ENCODE peak calls at places on chromosomes 6 and 20, in four cellular contexts. D is HepG2, X is GM12878, Q is HCT116. P is an unnamed sample.

GRCh38 chr6:38349795-38350194 is 289.9 kb downstream of the BTBD9 start:
- DNase-seq in Q (no peak), D (no peak), X (no peak), P (no peak)

GRCh38 chr6:105402090-105402980 is 547 bp downstream of the PREP start:
- DNase-seq in Q (no peak), D (peak), X (no peak), P (no peak)

GRCh38 chr6:113616875-113617274 is 240.3 kb upstream of the MARCKS start:
- DNase-seq in X (no peak), D (no peak), Q (no peak), P (no peak)

GRCh38 chr20:54178256-54178655 is 4.5 kb upstream of the CYP24A1 start:
- DNase-seq in Q (no peak), X (no peak), D (no peak), P (no peak)

GRCh38 chr6:14950103-14950969 is 295.5 kb upstream of the JARID2 start:
- DNase-seq in D (no peak), Q (no peak), X (no peak), P (no peak)

GRCh38 chr6:82363368-82364086 is at the start of gene TPBG:
- DNase-seq in Q (peak), D (peak), X (no peak), P (peak)

GRCh38 chr6:33840064-33840926 is 36.5 kb upstream of the MLN start:
- DNase-seq in X (peak), Q (peak), D (peak), P (no peak)

GRCh38 chr6:147167009-147167408 is 37.2 kb upstream of the STXBP5 start:
- DNase-seq in D (no peak), X (no peak), Q (no peak), P (no peak)

GRCh38 chr20:3248167-3248992 is 9.4 kb upstream of the SLC4A11 start:
- DNase-seq in X (no peak), Q (no peak), D (no peak), P (peak)

GRCh38 chr20:38085031-38085430 is 51.5 kb downstream of the RPRD1B start:
- DNase-seq in D (no peak), X (no peak), Q (no peak), P (no peak)

GRCh38 chr20:48614593-48615274 is 213.1 kb downstream of the PREX1 start:
- DNase-seq in Q (no peak), X (no peak), D (no peak), P (no peak)

GRCh38 chr6:37603284-37603683 is 94.4 kb downstream of the MDGA1 start:
- DNase-seq in X (no peak), Q (no peak), D (no peak), P (no peak)

GRCh38 chr6:143323729-143324465 is 126.6 kb downstream of the ADAT2 start:
- DNase-seq in D (no peak), X (no peak), Q (no peak), P (no peak)

GRCh38 chr20:62427172-62428007 is at the start of gene RBBP8NL:
- DNase-seq in Q (peak), D (no peak), X (no peak), P (no peak)

GRCh38 chr6:125480571-125480970 is 178.8 kb upstream of the HDDC2 start:
- DNase-seq in Q (no peak), D (no peak), X (no peak), P (no peak)

GRCh38 chr6:16392010-16392409 is 153.6 kb downstream of the GMPR start:
- DNase-seq in Q (no peak), X (no peak), D (no peak), P (no peak)
- TF ChIP-seq YY1 in Q (no peak), X (no peak), D (no peak), P (no peak)

GRCh38 chr6:106772270-106773142 is 143.1 kb downstream of the QRSL1 start:
- DNase-seq in D (no peak), X (no peak), Q (no peak), P (no peak)
- TF ChIP-seq ZNF274 in D (no peak), X (no peak), Q (no peak), P (no peak)

GRCh38 chr6:136550045-136550329 is 235 bp downstream of the MAP7 start:
- DNase-seq in D (no peak), Q (no peak), X (no peak), P (no peak)

GRCh38 chr6:136552054-136552453 is 1.8 kb upstream of the MAP7 start:
- DNase-seq in X (no peak), D (no peak), Q (no peak), P (no peak)

GRCh38 chr6:136551103-136551502 is 881 bp upstream of the MAP7 start:
- DNase-seq in D (no peak), Q (no peak), X (no peak), P (no peak)

GRCh38 chr6:136549359-136550044 is 720 bp downstream of the MAP7 start:
- DNase-seq in X (no peak), Q (no peak), D (no peak), P (no peak)

DNA sequence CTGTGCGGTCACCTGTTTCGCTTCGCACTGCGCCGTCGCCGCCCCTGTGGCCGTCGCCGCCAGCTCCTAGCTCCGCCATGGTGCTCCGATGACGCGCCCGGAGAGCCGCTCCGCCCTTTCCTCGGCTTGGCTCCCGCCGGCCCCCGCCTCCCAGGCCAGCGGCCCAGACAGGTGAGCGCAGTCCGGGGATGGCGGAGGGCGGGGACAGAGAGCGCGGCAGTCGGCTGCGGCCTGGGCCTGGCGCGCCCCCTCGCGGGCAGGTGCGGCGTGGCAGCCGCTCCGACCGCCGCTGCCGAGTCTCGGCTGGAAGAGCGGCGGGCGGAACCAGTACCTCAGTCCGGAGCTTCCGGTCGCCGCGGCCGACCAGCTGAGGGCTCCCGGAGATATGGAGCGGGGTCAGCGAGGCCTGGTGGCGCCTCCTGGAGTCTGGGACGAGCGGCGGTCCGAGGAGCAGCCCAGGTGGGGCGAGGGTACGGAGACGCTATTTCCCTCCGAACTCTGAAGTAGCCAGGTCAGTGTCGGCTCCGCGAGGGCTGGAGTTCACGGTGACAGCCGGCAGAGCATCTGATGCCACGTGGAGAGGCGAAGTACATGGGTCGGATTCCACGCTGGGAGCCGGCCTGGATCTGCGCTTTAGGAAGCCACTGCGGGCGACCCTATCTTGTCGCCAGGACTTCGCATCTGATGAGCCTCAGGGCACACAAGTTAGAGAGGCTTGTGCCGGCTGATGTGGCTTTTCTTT is at the start of gene MAP7:
- DNase-seq in Q (peak), D (no peak), X (no peak), P (peak)
- TF ChIP-seq YY1 in Q (peak), D (peak), X (peak), P (no peak)

DNA sequence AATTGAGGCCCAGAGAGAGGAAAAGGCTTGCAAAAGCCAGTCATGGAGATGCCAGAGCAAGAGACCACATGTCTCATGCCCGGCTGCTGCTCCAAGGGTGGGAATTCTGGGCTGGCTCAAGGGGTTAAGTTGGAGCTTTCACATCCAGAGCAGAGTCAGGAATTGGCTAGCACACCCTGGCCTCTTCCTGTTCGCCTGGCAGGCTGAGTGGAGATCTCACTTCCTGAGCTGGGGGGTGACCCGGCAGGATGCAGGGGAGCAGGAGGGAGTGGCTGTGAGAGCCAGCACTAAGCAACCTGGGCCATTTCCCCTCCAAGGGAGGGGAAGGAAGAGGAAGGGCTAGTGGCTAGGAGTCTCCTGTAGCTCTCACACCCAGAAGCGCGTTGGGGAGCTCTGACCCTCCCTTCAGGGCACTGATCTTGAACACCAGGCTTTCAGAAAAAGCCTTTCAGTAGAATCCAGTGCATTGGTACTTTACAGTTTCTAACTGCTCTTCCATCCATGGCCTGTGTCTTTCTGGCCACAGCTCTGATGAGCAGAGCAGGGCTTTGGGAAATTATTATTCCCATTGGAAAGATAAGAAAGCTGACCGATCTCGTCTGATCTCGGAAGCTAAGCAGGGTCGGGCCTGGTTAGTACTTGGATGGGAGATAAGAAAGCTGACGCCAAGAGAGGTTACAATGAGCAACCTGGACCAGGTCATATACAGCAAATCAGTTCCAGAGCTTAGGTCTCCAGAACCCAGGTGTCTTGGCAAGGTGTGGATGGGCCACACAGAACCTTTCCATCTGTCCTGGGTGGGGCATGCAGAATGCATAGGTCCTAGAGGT is 2.2 kb upstream of the CCM2L start:
- DNase-seq in D (no peak), X (no peak), Q (no peak), P (no peak)
- TF ChIP-seq ZNF274 in D (no peak), X (no peak), Q (no peak), P (no peak)

GRCh38 chr6:32118782-32119628 is 9.0 kb downstream of the ATF6B start:
- DNase-seq in X (peak), Q (peak), D (peak), P (peak)
- TF ChIP-seq YY1 in X (peak), Q (no peak), D (peak), P (no peak)